ENCODE peak calls at places on chromosome 12, in four cellular contexts. U is ovary, V is cardiac muscle cell, T is spleen. X is an unnamed sample.

GRCh38 chr12:10361084-10361483 is 28.8 kb downstream of the KLRK1 start:
- DNase-seq in U (no peak), V (peak), T (no peak), X (no peak)

GRCh38 chr12:67541625-67541991 is 106.9 kb upstream of the DYRK2 start:
- DNase-seq in U (no peak), V (no peak), T (no peak), X (no peak)

GRCh38 chr12:53231859-53232640 is at the start of gene RARG:
- DNase-seq in U (peak), V (peak), T (peak), X (no peak)

GRCh38 chr12:98998697-98999299 is 353.7 kb downstream of the APAF1 start:
- DNase-seq in U (no peak), V (peak), T (no peak), X (peak)

GRCh38 chr12:62657363-62657632 is 190.7 kb downstream of the MON2 start:
- DNase-seq in U (no peak), V (no peak), T (no peak), X (no peak)

GRCh38 chr12:70628701-70629480 is 8.3 kb downstream of the PTPRB start:
- DNase-seq in U (no peak), V (no peak), T (no peak), X (no peak)

GRCh38 chr12:113230315-113231274 is 9.3 kb downstream of the TPCN1 start:
- DNase-seq in U (no peak), V (peak), T (peak), X (no peak)

GRCh38 chr12:52049688-52050087 is 1.6 kb upstream of the NR4A1 start:
- DNase-seq in U (no peak), V (no peak), T (no peak), X (no peak)

GRCh38 chr12:124157416-124157815 is 137.5 kb upstream of the RFLNA start:
- DNase-seq in U (no peak), V (no peak), T (no peak), X (no peak)

GRCh38 chr12:51823875-51824565 is 24.5 kb downstream of the FIGNL2 start:
- DNase-seq in U (no peak), V (peak), T (no peak), X (peak)

GRCh38 chr12:105978686-105979085 is 160.1 kb downstream of the NUAK1 start:
- DNase-seq in U (no peak), V (peak), T (no peak), X (no peak)

GRCh38 chr12:76880156-76881023 is 1.6 kb upstream of the CSRP2 start:
- DNase-seq in U (no peak), V (peak), T (no peak), X (no peak)

GRCh38 chr12:18690653-18691052 is 47.2 kb downstream of the PLCZ1 start:
- DNase-seq in U (no peak), V (peak), T (no peak), X (peak)

GRCh38 chr12:42213023-42213422 is 25.0 kb downstream of the YAF2 start:
- DNase-seq in U (no peak), V (no peak), T (no peak), X (no peak)

GRCh38 chr12:2319747-2320146 is 267.0 kb downstream of the CACNA1C start:
- DNase-seq in U (no peak), V (peak), T (no peak), X (no peak)

GRCh38 chr12:31322651-31323248 is 3.2 kb downstream of the SINHCAF start:
- DNase-seq in U (peak), V (peak), T (no peak), X (no peak)

GRCh38 chr12:80713419-80713818 is 3.3 kb upstream of the MYF5 start:
- DNase-seq in U (no peak), V (no peak), T (no peak), X (no peak)
- H3K4me3 ChIP-seq in U (no peak), V (no peak), T (no peak), X (no peak)

DNA sequence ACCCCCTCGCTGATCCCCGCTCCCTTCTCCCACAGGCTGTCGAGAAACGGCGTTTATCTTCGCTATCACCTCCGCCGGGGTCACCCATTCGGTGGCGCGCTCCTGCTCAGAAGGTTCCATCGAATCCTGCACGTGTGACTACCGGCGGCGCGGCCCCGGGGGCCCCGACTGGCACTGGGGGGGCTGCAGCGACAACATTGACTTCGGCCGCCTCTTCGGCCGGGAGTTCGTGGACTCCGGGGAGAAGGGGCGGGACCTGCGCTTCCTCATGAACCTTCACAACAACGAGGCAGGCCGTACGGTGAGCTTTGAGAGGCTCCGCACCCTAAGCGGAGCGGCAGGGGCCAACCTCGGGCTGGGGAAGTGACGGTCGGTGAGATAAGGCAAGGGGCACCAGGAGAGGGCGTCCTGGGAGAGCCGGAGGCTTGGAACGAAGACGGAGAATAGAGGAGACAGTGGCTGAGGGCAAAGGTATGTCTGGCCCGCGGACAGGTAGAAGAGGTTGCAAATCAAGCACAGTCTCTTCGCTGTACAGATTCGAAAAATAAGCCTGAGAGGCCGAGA is 2.3 kb downstream of the WNT1 start:
- DNase-seq in U (no peak), V (no peak), T (no peak), X (no peak)
- TF ChIP-seq CTCF in U (no peak), V (peak), T (no peak), X (no peak)

DNA sequence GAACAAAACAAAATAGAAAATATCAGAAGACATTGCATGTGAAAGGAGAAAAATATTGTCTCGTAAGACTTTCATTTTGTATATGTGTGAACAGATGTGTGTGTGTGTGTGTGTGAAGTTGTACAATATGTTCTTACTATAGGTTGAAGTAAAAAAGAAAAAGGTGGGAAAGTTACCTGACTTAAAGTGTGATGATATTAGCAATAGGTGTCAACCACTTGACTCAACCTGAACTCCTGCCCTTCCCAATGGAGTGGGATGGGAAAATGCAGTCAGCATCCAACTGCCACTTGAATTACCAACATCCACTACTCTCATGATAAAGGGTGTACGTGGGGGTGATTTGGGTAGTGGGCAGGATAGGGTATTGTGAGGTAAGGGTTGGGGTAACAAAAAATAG is 181.5 kb downstream of the CHST11 start:
- DNase-seq in U (no peak), V (no peak), T (no peak), X (no peak)
- H3K4me3 ChIP-seq in U (no peak), V (no peak), T (no peak), X (no peak)

DNA sequence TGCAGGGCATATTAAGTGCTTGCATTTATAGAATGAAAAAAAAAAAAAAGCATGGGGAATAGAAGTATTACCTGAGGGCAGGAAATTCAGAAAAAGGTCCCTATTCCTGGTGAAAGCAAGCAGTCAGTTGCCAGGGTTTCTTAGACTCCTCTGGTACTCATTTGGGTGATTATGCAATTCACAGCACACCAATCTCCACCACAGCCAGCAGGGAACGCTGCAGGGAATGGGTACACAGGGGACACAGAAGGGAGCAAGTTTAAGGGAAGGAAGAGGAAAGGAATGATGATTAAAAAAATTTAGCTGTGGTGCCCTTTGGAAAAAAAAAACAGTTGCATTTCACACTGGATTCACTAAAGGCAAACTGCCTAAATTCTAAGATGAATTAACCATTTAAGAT is 14.2 kb downstream of the BLTP3B start:
- DNase-seq in U (no peak), V (peak), T (no peak), X (no peak)
- TF ChIP-seq CTCF in U (no peak), V (peak), T (no peak), X (peak)

GRCh38 chr12:92077530-92077929 is 68.1 kb downstream of the BTG1 start:
- DNase-seq in U (no peak), V (no peak), T (no peak), X (no peak)

GRCh38 chr12:92085040-92085439 is 60.6 kb downstream of the BTG1 start:
- DNase-seq in U (no peak), V (no peak), T (no peak), X (no peak)

GRCh38 chr12:92079054-92079385 is 66.6 kb downstream of the BTG1 start:
- DNase-seq in U (no peak), V (no peak), T (no peak), X (no peak)

GRCh38 chr12:92078167-92079053 is 67.2 kb downstream of the BTG1 start:
- DNase-seq in U (peak), V (peak), T (no peak), X (peak)

DNA sequence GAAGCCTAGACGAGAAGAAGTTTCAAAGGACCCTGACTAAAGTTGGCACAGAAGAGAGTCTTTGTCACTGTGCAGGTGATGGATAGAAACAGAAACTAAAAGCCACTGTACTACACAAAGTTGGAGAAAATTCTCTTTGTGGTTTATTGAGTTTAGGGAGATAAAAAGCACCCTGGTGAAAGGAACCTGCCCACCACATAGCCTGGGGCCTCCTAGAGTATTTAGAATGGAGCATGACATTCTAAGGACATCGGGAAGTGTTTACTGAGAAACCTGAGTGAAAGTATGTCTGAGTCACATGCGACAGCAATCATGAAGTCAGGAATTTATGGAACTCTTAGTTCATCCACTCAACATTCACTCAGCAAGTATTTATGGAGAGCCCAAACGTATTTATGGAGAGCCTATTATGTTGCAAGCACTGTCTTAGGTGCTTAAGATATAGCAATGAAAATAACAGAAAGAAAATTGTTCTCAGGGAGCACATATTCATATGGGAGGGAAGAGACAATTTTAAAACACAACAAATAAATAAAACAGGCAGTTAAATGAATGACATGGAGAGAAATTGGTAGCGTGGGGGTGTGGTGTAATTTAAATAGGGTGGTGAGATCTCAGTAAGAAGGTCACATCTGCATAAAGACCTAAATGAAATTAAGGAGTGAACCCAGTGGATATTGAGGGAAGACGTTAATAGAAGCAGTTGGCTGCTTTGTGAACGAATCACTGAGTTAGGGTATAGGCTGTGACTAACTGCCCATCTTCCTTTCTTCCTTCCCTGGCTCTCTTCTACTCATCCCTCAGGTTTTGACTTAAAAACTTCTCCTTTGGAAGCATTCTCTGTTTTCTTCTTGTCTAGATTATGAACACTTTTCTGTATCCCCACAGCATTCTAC is 65.0 kb downstream of the BTG1 start:
- DNase-seq in U (no peak), V (peak), T (no peak), X (peak)
- H3K4me3 ChIP-seq in U (no peak), V (no peak), T (no peak), X (no peak)

GRCh38 chr12:109255377-109255776 is 53.7 kb downstream of the FOXN4 start:
- DNase-seq in U (no peak), V (peak), T (no peak), X (no peak)
- TF ChIP-seq CTCF in U (no peak), V (peak), T (no peak), X (peak)

GRCh38 chr12:133058203-133059125 is 21.2 kb downstream of the ZNF84 start:
- DNase-seq in U (no peak), V (no peak), T (no peak), X (no peak)
- H3K4me3 ChIP-seq in U (no peak), V (no peak), T (no peak), X (no peak)

GRCh38 chr12:6049992-6050391 is 74.5 kb downstream of the VWF start:
- DNase-seq in U (no peak), V (no peak), T (peak), X (no peak)
- TF ChIP-seq CTCF in U (no peak), V (no peak), T (no peak), X (no peak)

GRCh38 chr12:55715169-55715764 is 579 bp upstream of the BLOC1S1 start:
- DNase-seq in U (no peak), V (no peak), T (no peak), X (no peak)
- H3K4me3 ChIP-seq in U (peak), V (peak), T (peak), X (peak)

X was measured in AG09309.